ENCODE peak calls at places on chromosomes 6 and 20, in four cellular contexts. H, E, X and Q are unnamed samples.

GRCh38 chr6:96059586-96059985 is 43.8 kb downstream of the FUT9 start:
- DNase-seq in H (no peak), E (no peak), X (no peak), Q (peak)

GRCh38 chr6:11714116-11714797 is 64.3 kb downstream of the ADTRP start:
- DNase-seq in H (no peak), E (no peak), X (no peak), Q (no peak)

GRCh38 chr6:24743265-24743943 is 24.4 kb upstream of the C6orf62 start:
- DNase-seq in H (no peak), E (peak), X (no peak), Q (peak)

GRCh38 chr20:60752741-60753420 is 499.2 kb upstream of the CDH4 start:
- DNase-seq in H (no peak), E (no peak), X (no peak), Q (no peak)

GRCh38 chr6:3176562-3177355 is 19.4 kb upstream of the TUBB2A start:
- DNase-seq in H (peak), E (peak), X (no peak), Q (peak)

GRCh38 chr6:5730586-5731263 is 276.0 kb downstream of the NRN1 start:
- DNase-seq in H (no peak), E (peak), X (no peak), Q (no peak)

GRCh38 chr20:45098096-45098773 is 2.7 kb downstream of the KCNS1 start:
- DNase-seq in H (no peak), E (no peak), X (no peak), Q (peak)

GRCh38 chr6:14767176-14767575 is 478.7 kb upstream of the JARID2 start:
- DNase-seq in H (no peak), E (no peak), X (no peak), Q (no peak)

GRCh38 chr6:56749632-56750151 is 107.0 kb upstream of the DST start:
- DNase-seq in H (no peak), E (peak), X (no peak), Q (peak)

GRCh38 chr6:34964564-34964963 is 75.5 kb downstream of the ANKS1A start:
- DNase-seq in H (no peak), E (no peak), X (no peak), Q (no peak)

GRCh38 chr6:5219292-5219691 is 41.5 kb downstream of the LYRM4 start:
- DNase-seq in H (no peak), E (peak), X (no peak), Q (peak)

GRCh38 chr6:147106759-147107401 is 97.3 kb upstream of the STXBP5 start:
- DNase-seq in H (no peak), E (no peak), X (no peak), Q (no peak)

GRCh38 chr20:60862601-60863000 is 389.5 kb upstream of the CDH4 start:
- DNase-seq in H (no peak), E (no peak), X (no peak), Q (no peak)

GRCh38 chr20:34916774-34917354 is 38.7 kb downstream of the GSS start:
- DNase-seq in H (no peak), E (no peak), X (peak), Q (no peak)

GRCh38 chr6:5764401-5764955 is 242.2 kb downstream of the NRN1 start:
- DNase-seq in H (peak), E (no peak), X (no peak), Q (no peak)

GRCh38 chr20:57788936-57789613 is 79.3 kb upstream of the PMEPA1 start:
- DNase-seq in H (no peak), E (no peak), X (no peak), Q (no peak)

GRCh38 chr6:170034294-170034693 is 256.6 kb downstream of the DLL1 start:
- DNase-seq in H (peak), E (no peak), X (peak), Q (no peak)

GRCh38 chr20:38202982-38203293 is 37.9 kb upstream of the TGM2 start:
- DNase-seq in H (no peak), E (no peak), X (no peak), Q (no peak)

GRCh38 chr6:111550195-111550594 is 55.5 kb downstream of the TRAF3IP2 start:
- DNase-seq in H (no peak), E (no peak), X (no peak), Q (no peak)

GRCh38 chr20:40265872-40266533 is 423.0 kb downstream of the MAFB start:
- DNase-seq in H (no peak), E (peak), X (peak), Q (peak)

GRCh38 chr20:17634666-17635319 is 47.2 kb downstream of the RRBP1 start:
- DNase-seq in H (no peak), E (no peak), X (no peak), Q (no peak)

GRCh38 chr6:101398716-101399626 is 5.5 kb downstream of the GRIK2 start:
- DNase-seq in H (peak), E (no peak), X (no peak), Q (no peak)

GRCh38 chr6:96755096-96755495 is 82.2 kb downstream of the GPR63 start:
- DNase-seq in H (no peak), E (no peak), X (no peak), Q (no peak)

GRCh38 chr20:62880147-62880934 is 18.7 kb upstream of the TCFL5 start:
- DNase-seq in H (no peak), E (no peak), X (no peak), Q (no peak)

GRCh38 chr6:74891358-74891811 is 314.5 kb downstream of the COL12A1 start:
- DNase-seq in H (no peak), E (no peak), X (no peak), Q (no peak)

GRCh38 chr6:30876039-30876730 is 8.1 kb upstream of the DDR1 start:
- DNase-seq in H (no peak), E (peak), X (no peak), Q (peak)

GRCh38 chr6:104201557-104201956 is 658.2 kb downstream of the HACE1 start:
- DNase-seq in H (no peak), E (no peak), X (no peak), Q (no peak)

GRCh38 chr6:38713812-38714211 is 1.3 kb upstream of the DNAH8 start:
- DNase-seq in H (no peak), E (peak), X (peak), Q (no peak)

GRCh38 chr6:136920216-136920857 is 1.8 kb upstream of the SLC35D3 start:
- DNase-seq in H (no peak), E (no peak), X (no peak), Q (no peak)

GRCh38 chr20:57694481-57694880 is 15.3 kb downstream of the PMEPA1 start:
- DNase-seq in H (no peak), E (no peak), X (no peak), Q (no peak)

GRCh38 chr6:11188161-11188915 is 44.1 kb downstream of the NEDD9 start:
- DNase-seq in H (no peak), E (peak), X (no peak), Q (peak)

GRCh38 chr20:63698739-63699465 is 2.5 kb downstream of the TNFRSF6B start:
- DNase-seq in H (no peak), E (peak), X (peak), Q (peak)

GRCh38 chr20:13822459-13822858 is 37.6 kb downstream of the NDUFAF5 start:
- DNase-seq in H (no peak), E (no peak), X (no peak), Q (no peak)
- TF ChIP-seq CTCF in H (no peak), E (no peak), X (no peak), Q (no peak)

DNA sequence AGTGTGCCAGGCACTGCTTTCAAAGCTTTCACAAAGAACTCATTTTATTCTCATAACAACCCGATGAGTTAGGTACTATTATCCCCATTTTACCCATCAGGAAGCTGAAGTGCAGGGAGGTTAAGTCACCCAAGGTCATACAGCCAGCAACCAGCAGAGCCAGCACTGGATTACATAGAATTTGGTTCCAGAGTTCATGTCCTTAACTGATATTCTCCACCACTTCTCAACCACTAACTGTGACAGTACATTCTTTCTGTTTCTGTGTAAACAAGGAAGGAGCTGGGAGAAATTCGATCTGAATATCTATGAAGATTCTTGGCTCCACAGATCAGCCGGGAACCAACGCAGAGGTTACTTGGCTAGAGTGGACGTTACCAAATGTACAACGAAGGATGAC is 98.0 kb downstream of the KIF16B start:
- DNase-seq in H (no peak), E (no peak), X (no peak), Q (no peak)
- H3K27ac ChIP-seq in H (no peak), E (no peak), X (peak), Q (no peak)

GRCh38 chr6:155265843-155266535 is 2.2 kb downstream of the CLDN20 start:
- DNase-seq in H (no peak), E (no peak), X (no peak), Q (no peak)
- TF ChIP-seq CTCF in H (no peak), E (peak), X (no peak), Q (peak)

GRCh38 chr6:43773050-43773956 is 3.3 kb downstream of the VEGFA start:
- DNase-seq in H (no peak), E (peak), X (peak), Q (no peak)
- H3K27ac ChIP-seq in H (peak), E (peak), X (peak), Q (no peak)

GRCh38 chr6:83868639-83869038 is 9.2 kb downstream of the CYB5R4 start:
- DNase-seq in H (no peak), E (peak), X (no peak), Q (peak)
- TF ChIP-seq CTCF in H (no peak), E (no peak), X (no peak), Q (no peak)

GRCh38 chr20:33601016-33601415 is 61.1 kb upstream of the C20orf144 start:
- DNase-seq in H (no peak), E (no peak), X (no peak), Q (no peak)
- H3K27ac ChIP-seq in H (no peak), E (no peak), X (no peak), Q (no peak)

GRCh38 chr6:29790626-29791025 is 37.0 kb upstream of the HLA-G start:
- DNase-seq in H (no peak), E (peak), X (no peak), Q (peak)
- TF ChIP-seq CTCF in H (no peak), E (no peak), X (no peak), Q (no peak)

GRCh38 chr20:33908868-33909267 is 84.8 kb upstream of the RALY start:
- DNase-seq in H (no peak), E (no peak), X (no peak), Q (no peak)
- H3K27ac ChIP-seq in H (no peak), E (no peak), X (no peak), Q (no peak)

GRCh38 chr6:90694802-90695201 is 107.9 kb upstream of the MAP3K7 start:
- DNase-seq in H (no peak), E (no peak), X (no peak), Q (no peak)

GRCh38 chr6:90695316-90695715 is 108.4 kb upstream of the MAP3K7 start:
- DNase-seq in H (no peak), E (no peak), X (no peak), Q (no peak)

GRCh38 chr6:90687751-90688380 is 101.0 kb upstream of the MAP3K7 start:
- DNase-seq in H (no peak), E (peak), X (no peak), Q (no peak)

GRCh38 chr6:90689172-90689571 is 102.3 kb upstream of the MAP3K7 start:
- DNase-seq in H (no peak), E (no peak), X (no peak), Q (no peak)

DNA sequence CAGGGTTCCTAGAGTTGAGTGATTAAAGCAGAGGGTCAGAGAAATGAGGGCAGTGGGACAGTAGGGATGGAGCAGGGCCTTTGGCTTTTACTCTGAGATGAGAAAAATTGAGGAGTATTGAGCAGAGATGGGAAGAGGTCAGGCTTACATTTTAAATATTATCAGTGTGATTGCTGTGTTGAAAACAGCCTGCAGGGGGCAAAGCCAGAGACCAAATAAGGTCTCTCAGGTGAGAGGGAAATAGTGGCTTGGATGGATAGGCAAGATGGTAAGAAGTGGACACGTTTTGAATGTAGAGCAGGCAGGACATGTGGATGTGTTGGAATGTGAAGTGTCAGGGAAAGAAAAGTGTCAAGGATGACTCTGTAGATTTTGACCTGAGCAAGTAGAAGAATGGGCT is 105.0 kb upstream of the MAP3K7 start:
- DNase-seq in H (no peak), E (peak), X (no peak), Q (no peak)
- TF ChIP-seq CTCF in H (no peak), E (peak), X (peak), Q (peak)

GRCh38 chr6:83182114-83182513 is 11.0 kb downstream of the PGM3 start:
- DNase-seq in H (no peak), E (no peak), X (no peak), Q (no peak)

GRCh38 chr6:83188501-83188900 is 4.6 kb downstream of the PGM3 start:
- DNase-seq in H (no peak), E (no peak), X (no peak), Q (no peak)

GRCh38 chr6:83185096-83185495 is 8.0 kb downstream of the PGM3 start:
- DNase-seq in H (no peak), E (peak), X (no peak), Q (peak)

GRCh38 chr6:83180396-83180950 is 12.6 kb downstream of the PGM3 start:
- DNase-seq in H (no peak), E (no peak), X (no peak), Q (no peak)

GRCh38 chr6:83183082-83183828 is 9.8 kb downstream of the PGM3 start:
- DNase-seq in H (no peak), E (peak), X (no peak), Q (peak)
- H3K27ac ChIP-seq in H (peak), E (peak), X (no peak), Q (no peak)